ENCODE peak calls at places on chromosomes 1 and 21, in six cellular contexts. D is K562, H is SK-N-SH, Y is H1, E is HCT116, F is HepG2. R is an unnamed sample.
A peak's percentile ranks its signal among the peaks of the same experiment; 100 is the strongest.

GRCh38 chr1:155925506-155925905 is 8.7 kb downstream of the KHDC4 start:
- DNase-seq in D (no peak), H (no peak), Y (no peak), E (no peak), F (no peak), R (no peak)

GRCh38 chr1:17520041-17520440 is 19.5 kb upstream of the ARHGEF10L start:
- DNase-seq in D (no peak), H (no peak), Y (no peak), E (peak; percentile 80), F (no peak), R (peak; percentile 92)

GRCh38 chr1:98674075-98674781 is 12.7 kb downstream of the SNX7 start:
- DNase-seq in D (no peak), H (no peak), Y (no peak), E (no peak), F (no peak), R (no peak)

GRCh38 chr21:33254766-33255165 is 11.4 kb upstream of the IL10RB start:
- DNase-seq in D (no peak), H (no peak), Y (no peak), E (no peak), F (no peak), R (no peak)

GRCh38 chr1:77068013-77068412 is 151.2 kb downstream of the PIGK start:
- DNase-seq in D (no peak), H (no peak), Y (no peak), E (peak; percentile 15), F (no peak), R (peak; percentile 25)

GRCh38 chr1:36081926-36082485 is 1.9 kb upstream of the TEKT2 start:
- DNase-seq in D (peak; percentile 25), H (no peak), Y (no peak), E (no peak), F (no peak), R (no peak)

GRCh38 chr1:56577859-56578663 is 1.3 kb downstream of the PLPP3 start:
- DNase-seq in D (no peak), H (peak; percentile 74), Y (no peak), E (no peak), F (peak; percentile 34), R (peak; percentile 79)

GRCh38 chr21:28547795-28548194 is 444.9 kb downstream of the LTN1 start:
- DNase-seq in D (no peak), H (no peak), Y (no peak), E (no peak), F (no peak), R (no peak)

GRCh38 chr21:36077758-36078157 is 7.9 kb downstream of the CBR1 start:
- DNase-seq in D (peak; percentile 31), H (no peak), Y (no peak), E (no peak), F (no peak), R (no peak)

GRCh38 chr21:45236481-45236880 is 51.2 kb downstream of the POFUT2 start:
- DNase-seq in D (no peak), H (no peak), Y (no peak), E (no peak), F (no peak), R (peak; percentile 31)

GRCh38 chr1:154351363-154352068 is 26.2 kb downstream of the ATP8B2 start:
- DNase-seq in D (no peak), H (no peak), Y (no peak), E (no peak), F (peak; percentile 63), R (no peak)

GRCh38 chr21:26776320-26777021 is 68.7 kb downstream of the ADAMTS1 start:
- DNase-seq in D (no peak), H (no peak), Y (no peak), E (no peak), F (no peak), R (peak; percentile 10)

GRCh38 chr1:184648856-184649201 is 105.8 kb downstream of the EDEM3 start:
- DNase-seq in D (no peak), H (no peak), Y (no peak), E (no peak), F (no peak), R (no peak)

GRCh38 chr1:103525114-103525606 is 339 bp upstream of the RNPC3 start:
- DNase-seq in D (peak; percentile 70), H (peak; percentile 58), Y (no peak), E (no peak), F (peak; percentile 48), R (peak; percentile 36)

GRCh38 chr1:9164537-9164910 is 35.6 kb upstream of the GPR157 start:
- DNase-seq in D (no peak), H (no peak), Y (no peak), E (no peak), F (no peak), R (no peak)

GRCh38 chr1:98098473-98098872 is 177.6 kb upstream of the DPYD start:
- DNase-seq in D (no peak), H (peak; percentile 9), Y (no peak), E (no peak), F (no peak), R (no peak)

GRCh38 chr1:157287462-157287861 is 149.3 kb upstream of the ETV3 start:
- DNase-seq in D (no peak), H (no peak), Y (no peak), E (no peak), F (no peak), R (no peak)

GRCh38 chr1:160884579-160884978 is 401 bp downstream of the ITLN1 start:
- DNase-seq in D (peak; percentile 27), H (peak; percentile 35), Y (no peak), E (peak; percentile 6), F (peak; percentile 15), R (no peak)

GRCh38 chr1:155192346-155193274 is 15.1 kb downstream of the THBS3 start:
- DNase-seq in D (peak; percentile 83), H (peak; percentile 55), Y (no peak), E (no peak), F (no peak), R (peak; percentile 97)

GRCh38 chr1:156964431-156964830 is 44.0 kb downstream of the LRRC71 start:
- DNase-seq in D (no peak), H (no peak), Y (no peak), E (no peak), F (no peak), R (no peak)

GRCh38 chr1:221025391-221026355 is 146.4 kb downstream of the HLX start:
- DNase-seq in D (no peak), H (no peak), Y (no peak), E (no peak), F (no peak), R (no peak)

GRCh38 chr1:81702079-81702715 is 98.5 kb upstream of the ADGRL2 start:
- DNase-seq in D (no peak), H (no peak), Y (no peak), E (no peak), F (no peak), R (no peak)

GRCh38 chr1:95384570-95384969 is 150.6 kb downstream of the RWDD3 start:
- DNase-seq in D (peak; percentile 30), H (no peak), Y (peak; percentile 38), E (no peak), F (peak; percentile 24), R (peak; percentile 59)

GRCh38 chr1:94433866-94434265 is 15.7 kb downstream of the ABCD3 start:
- DNase-seq in D (no peak), H (no peak), Y (no peak), E (no peak), F (no peak), R (no peak)

GRCh38 chr1:218660678-218661053 is 315.5 kb downstream of the TGFB2 start:
- DNase-seq in D (no peak), H (no peak), Y (no peak), E (peak; percentile 81), F (no peak), R (no peak)

DNA sequence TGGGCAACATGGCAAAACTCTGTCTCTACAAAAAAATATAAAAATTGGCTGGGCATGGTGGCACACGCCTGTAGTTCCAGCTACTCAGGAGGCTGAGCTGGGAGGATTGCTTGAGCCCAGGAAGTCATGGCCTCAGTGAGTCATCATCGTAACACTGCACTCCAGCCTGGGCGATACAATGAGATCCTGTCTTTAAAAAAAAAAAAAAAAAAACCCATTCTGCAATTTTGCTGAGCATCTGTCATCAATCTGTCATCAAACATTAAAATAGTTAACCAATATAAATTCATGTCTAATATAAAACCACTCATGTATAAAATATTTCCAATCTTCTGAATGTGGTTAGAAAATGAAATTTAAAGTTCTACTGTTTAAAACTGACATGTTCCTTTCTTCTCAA is 56.9 kb downstream of the LPAR3 start:
- DNase-seq in D (no peak), H (no peak), Y (no peak), E (peak; percentile 35), F (no peak), R (no peak)
- TF ChIP-seq JUND in D (no peak), H (no peak), Y (no peak), E (peak; percentile 48), F (no peak), R (no peak)

GRCh38 chr1:202279806-202280205 is 61.9 kb downstream of the UBE2T start:
- DNase-seq in D (no peak), H (no peak), Y (no peak), E (no peak), F (no peak), R (no peak)
- TF ChIP-seq JUND in D (no peak), H (peak; percentile 67), Y (no peak), E (no peak), F (no peak), R (no peak)

GRCh38 chr1:65044411-65044810 is 78.1 kb upstream of the JAK1 start:
- DNase-seq in D (no peak), H (no peak), Y (no peak), E (no peak), F (no peak), R (no peak)

GRCh38 chr1:65049941-65050713 is 83.8 kb upstream of the JAK1 start:
- DNase-seq in D (no peak), H (no peak), Y (no peak), E (no peak), F (no peak), R (no peak)

GRCh38 chr1:65050735-65051134 is 84.4 kb upstream of the JAK1 start:
- DNase-seq in D (no peak), H (no peak), Y (no peak), E (no peak), F (no peak), R (no peak)

GRCh38 chr1:65045022-65045786 is 78.9 kb upstream of the JAK1 start:
- DNase-seq in D (no peak), H (peak; percentile 26), Y (no peak), E (no peak), F (no peak), R (peak; percentile 36)

GRCh38 chr1:65048325-65048724 is 82.0 kb upstream of the JAK1 start:
- DNase-seq in D (no peak), H (no peak), Y (no peak), E (no peak), F (no peak), R (peak; percentile 30)
- TF ChIP-seq JUND in D (no peak), H (no peak), Y (no peak), E (no peak), F (no peak), R (no peak)

GRCh38 chr1:25912076-25912831 is 6.0 kb upstream of the STMN1 start:
- DNase-seq in D (no peak), H (no peak), Y (no peak), E (no peak), F (no peak), R (no peak)
- TF ChIP-seq JUND in D (no peak), H (peak; percentile 56), Y (no peak), E (no peak), F (no peak), R (no peak)

DNA sequence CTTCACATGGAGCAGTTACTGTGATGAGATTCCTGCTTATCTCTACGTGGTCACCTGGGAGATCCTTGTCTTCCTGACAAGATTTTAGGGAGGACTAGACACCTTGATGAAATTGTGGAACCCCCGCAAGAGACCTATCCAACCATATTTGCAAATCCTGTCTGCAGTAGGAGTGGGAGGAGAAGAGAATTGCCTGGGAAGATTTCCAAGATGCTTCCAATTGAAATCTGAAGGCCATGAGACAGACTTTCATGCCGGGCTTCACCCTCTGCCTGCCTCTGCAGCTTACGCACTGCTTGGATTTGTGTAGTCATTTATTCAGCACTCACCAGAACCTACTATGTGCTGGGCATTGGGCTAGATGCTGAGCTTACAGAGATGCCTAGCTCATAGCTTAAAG is 106.6 kb downstream of the OMA1 start:
- DNase-seq in D (no peak), H (no peak), Y (no peak), E (no peak), F (no peak), R (no peak)
- TF ChIP-seq JUND in D (no peak), H (no peak), Y (no peak), E (no peak), F (no peak), R (no peak)

R was measured in T47D.